ENCODE peak calls at places on chromosomes 6 and 20, in six cellular contexts. X, H, V, U, K and N are unnamed samples.

GRCh38 chr20:53002786-53003185 is 30.6 kb downstream of the TSHZ2 start:
- DNase-seq in V (no peak), U (no peak), X (no peak), H (no peak), K (no peak), N (no peak)

GRCh38 chr6:132919476-132919875 is 105.1 kb downstream of the RPS12 start:
- DNase-seq in U (no peak), K (no peak), X (peak; percentile 96), H (peak; percentile 94), V (no peak), N (no peak)

GRCh38 chr6:150994026-150994425 is 128.5 kb downstream of the MTHFD1L start:
- DNase-seq in U (no peak), K (no peak), H (no peak), V (no peak), X (no peak), N (no peak)

GRCh38 chr20:57388953-57389694 is 2.1 kb upstream of the RBM38 start:
- DNase-seq in K (peak; percentile 59), X (peak; percentile 82), V (peak; percentile 95), H (no peak), U (peak; percentile 78), N (peak; percentile 74)

GRCh38 chr6:7959453-7959852 is 48.9 kb upstream of the TXNDC5 start:
- DNase-seq in X (no peak), V (peak; percentile 20), K (no peak), U (no peak), H (no peak), N (no peak)

GRCh38 chr6:135488023-135488422 is 9.5 kb downstream of the AHI1 start:
- DNase-seq in X (peak; percentile 72), H (no peak), V (no peak), U (no peak), K (no peak), N (no peak)

GRCh38 chr20:23823621-23824324 is 2.8 kb downstream of the CST2 start:
- DNase-seq in X (no peak), U (no peak), K (no peak), V (no peak), H (no peak), N (no peak)

GRCh38 chr6:99219788-99220187 is 129.7 kb downstream of the FAXC start:
- DNase-seq in K (no peak), X (no peak), U (peak; percentile 73), H (no peak), V (no peak), N (no peak)

GRCh38 chr6:9933674-9934073 is 481.2 kb downstream of the TFAP2A start:
- DNase-seq in U (no peak), K (no peak), X (peak; percentile 1), H (no peak), V (no peak), N (no peak)

GRCh38 chr20:1934578-1935573 is 39.7 kb downstream of the SIRPA start:
- DNase-seq in U (no peak), V (peak; percentile 97), X (peak; percentile 91), H (no peak), K (no peak), N (no peak)

GRCh38 chr6:33927551-33927950 is 123.7 kb upstream of the MLN start:
- DNase-seq in K (no peak), V (no peak), U (no peak), H (no peak), X (peak; percentile 63), N (no peak)

GRCh38 chr20:47799116-47799715 is 13.9 kb upstream of the SULF2 start:
- DNase-seq in H (no peak), V (no peak), U (no peak), K (no peak), X (no peak), N (no peak)

GRCh38 chr6:160300076-160300695 is 41.6 kb upstream of the SLC22A2 start:
- DNase-seq in V (no peak), K (no peak), U (no peak), X (no peak), H (no peak), N (no peak)

GRCh38 chr20:444862-445426 is 17.4 kb downstream of the TBC1D20 start:
- DNase-seq in U (no peak), X (peak; percentile 75), K (no peak), H (no peak), V (no peak), N (no peak)

GRCh38 chr6:118875672-118876071 is 18.3 kb upstream of the ASF1A start:
- DNase-seq in X (no peak), H (no peak), U (no peak), V (no peak), K (no peak), N (no peak)

GRCh38 chr20:53412600-53413187 is 180.9 kb downstream of the ZNF217 start:
- DNase-seq in K (no peak), V (no peak), H (no peak), U (no peak), X (no peak), N (no peak)

GRCh38 chr6:18477301-18477941 is 90.3 kb downstream of the RNF144B start:
- DNase-seq in K (no peak), H (no peak), X (peak; percentile 52), U (no peak), V (no peak), N (no peak)

GRCh38 chr6:70705772-70706171 is 38.1 kb downstream of the SMAP1 start:
- DNase-seq in K (no peak), H (no peak), X (no peak), V (no peak), U (no peak), N (no peak)

GRCh38 chr20:56637576-56637975 is 8.5 kb downstream of the TFAP2C start:
- DNase-seq in V (no peak), U (no peak), H (no peak), X (no peak), K (no peak), N (no peak)

GRCh38 chr6:25136879-25137278 is 142.3 kb upstream of the CARMIL1 start:
- DNase-seq in X (peak; percentile 35), H (no peak), U (no peak), K (no peak), V (no peak), N (no peak)

GRCh38 chr20:62142252-62143117 is 709 bp downstream of the PSMA7 start:
- DNase-seq in U (peak; percentile 38), K (no peak), X (peak; percentile 24), H (no peak), V (no peak), N (no peak)

GRCh38 chr6:3022765-3023662 is 23.3 kb downstream of the NQO2 start:
- DNase-seq in U (no peak), K (no peak), H (no peak), X (peak; percentile 36), V (no peak), N (no peak)

DNA sequence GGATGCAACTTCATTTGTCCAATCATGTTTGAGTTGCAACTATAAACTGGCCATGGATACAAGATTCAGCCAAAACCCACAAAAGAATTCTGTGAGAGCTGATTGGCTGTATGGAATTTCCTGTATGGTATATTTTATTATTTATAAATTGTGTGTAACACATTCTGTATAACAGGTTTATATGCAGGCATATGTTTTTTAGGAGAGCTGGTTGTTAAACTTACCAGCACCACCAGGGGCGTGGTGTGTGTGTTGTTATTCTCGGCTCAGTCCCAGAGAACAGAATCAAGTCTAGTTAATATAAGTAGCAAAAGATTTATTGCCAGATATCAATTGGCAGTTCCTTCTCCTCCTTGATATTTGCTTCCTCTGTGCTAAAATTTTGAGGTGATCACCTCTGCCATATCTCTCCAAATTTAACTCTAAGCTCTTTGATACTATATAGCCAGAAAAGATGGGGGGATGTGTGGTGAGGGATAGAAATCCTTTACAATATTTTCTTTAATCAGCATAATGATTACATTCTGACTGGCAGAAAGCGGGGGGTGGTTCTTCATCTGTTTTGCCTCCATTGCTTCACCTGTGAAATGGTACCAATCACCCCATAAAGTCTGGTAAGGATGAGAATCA is 22.9 kb downstream of the CNBD2 start:
- DNase-seq in X (peak; percentile 73), V (peak; percentile 23), H (no peak), U (peak; percentile 36), K (no peak), N (no peak)
- TF ChIP-seq CTCF in X (peak; percentile 56), V (no peak), H (peak; percentile 73), U (no peak), K (peak; percentile 49), N (peak; percentile 75)

DNA sequence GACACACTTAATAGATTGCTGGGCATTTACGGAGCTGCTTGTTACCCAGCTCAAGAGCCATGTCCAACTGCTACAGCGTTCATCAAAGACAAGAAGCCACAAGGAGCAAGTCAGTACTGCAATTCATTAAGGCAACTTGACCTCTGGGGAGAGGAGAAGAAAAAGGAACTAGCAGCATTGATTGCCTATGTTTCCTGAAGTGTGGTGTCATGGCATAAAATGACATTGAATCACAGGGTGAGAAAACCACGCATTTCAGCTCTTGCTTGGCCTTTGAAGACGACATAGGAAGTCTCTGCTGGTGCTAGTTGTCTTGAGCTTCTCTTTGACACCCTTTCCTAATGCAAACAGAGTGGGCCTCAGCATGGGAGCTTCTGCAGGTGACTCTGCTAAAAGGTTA is 139.1 kb downstream of the CDH26 start:
- DNase-seq in H (no peak), V (no peak), X (no peak), K (no peak), U (no peak), N (no peak)
- TF ChIP-seq CTCF in H (no peak), V (no peak), X (no peak), K (no peak), U (no peak), N (no peak)

GRCh38 chr6:119966484-119966883 is 616.9 kb upstream of the MAN1A1 start:
- DNase-seq in H (no peak), K (no peak), V (no peak), U (peak; percentile 86), X (no peak), N (no peak)
- TF ChIP-seq CTCF in H (peak; percentile 2), K (no peak), V (no peak), U (peak; percentile 63), X (no peak), N (no peak)

GRCh38 chr6:165692106-165692653 is 29.1 kb upstream of the PDE10A start:
- DNase-seq in K (no peak), X (no peak), V (no peak), U (no peak), H (no peak), N (no peak)

GRCh38 chr6:165686966-165687365 is 23.9 kb upstream of the PDE10A start:
- DNase-seq in X (no peak), K (no peak), V (no peak), H (no peak), U (no peak), N (no peak)

GRCh38 chr6:165694296-165694695 is 31.3 kb upstream of the PDE10A start:
- DNase-seq in K (no peak), H (no peak), V (no peak), X (no peak), U (no peak), N (no peak)

GRCh38 chr6:165685302-165685701 is 22.3 kb upstream of the PDE10A start:
- DNase-seq in H (no peak), V (no peak), U (no peak), X (no peak), K (no peak), N (no peak)

GRCh38 chr6:165689699-165690098 is 26.7 kb upstream of the PDE10A start:
- DNase-seq in U (no peak), H (no peak), K (no peak), V (no peak), X (no peak), N (no peak)
- TF ChIP-seq CTCF in U (no peak), H (no peak), K (no peak), V (no peak), X (no peak), N (peak; percentile 48)

GRCh38 chr6:111470991-111471390 is 12.0 kb downstream of the REV3L start:
- DNase-seq in U (no peak), K (no peak), H (no peak), X (no peak), V (no peak), N (no peak)
- TF ChIP-seq CTCF in U (no peak), K (no peak), H (no peak), X (no peak), V (no peak), N (no peak)

GRCh38 chr6:37314117-37314802 is 39.5 kb upstream of the RNF8 start:
- DNase-seq in V (no peak), U (no peak), H (no peak), X (no peak), K (no peak), N (no peak)
- TF ChIP-seq CTCF in V (no peak), U (no peak), H (no peak), X (no peak), K (no peak), N (no peak)